ENCODE peak calls at places on chromosomes 12 and 14, in seven cellular contexts. W is GM04504; F is CD8-positive, alpha-beta memory T cell; R is GM13976; B is fibroblast of lung; J is posterior cingulate gyrus; Z is GM03348. Y is an unnamed sample.

GRCh38 chr12:116336542-116337065 is 59.1 kb upstream of the MED13L start:
- DNase-seq in Z (no peak), B (peak), W (no peak), F (no peak), J (no peak), R (peak), Y (no peak)

GRCh38 chr12:124322271-124322998 is 27.5 kb downstream of the RFLNA start:
- DNase-seq in Z (no peak), J (no peak), W (no peak), B (no peak), R (no peak), F (no peak), Y (no peak)

GRCh38 chr12:109432431-109432830 is 44.7 kb downstream of the KCTD10 start:
- DNase-seq in B (no peak), R (no peak), W (no peak), F (no peak), J (no peak), Z (no peak), Y (no peak)

GRCh38 chr14:47438650-47439140 is 236.7 kb downstream of the MDGA2 start:
- DNase-seq in F (no peak), W (no peak), Z (no peak), B (peak), R (no peak), J (no peak), Y (peak)

GRCh38 chr14:37090026-37090425 is 82.4 kb downstream of the SLC25A21 start:
- DNase-seq in J (no peak), B (no peak), F (no peak), R (no peak), Z (no peak), W (no peak), Y (no peak)

GRCh38 chr12:12024958-12025682 is 45.6 kb upstream of the BCL2L14 start:
- DNase-seq in W (no peak), F (no peak), B (no peak), Z (no peak), J (no peak), R (peak), Y (no peak)

GRCh38 chr14:33040548-33041140 is 102.0 kb downstream of the NPAS3 start:
- DNase-seq in J (no peak), W (no peak), R (no peak), Z (no peak), F (no peak), B (no peak), Y (no peak)

GRCh38 chr14:69571879-69572633 is 2.6 kb downstream of the CCDC177 start:
- DNase-seq in B (peak), R (peak), Z (peak), W (no peak), F (no peak), J (no peak), Y (no peak)

GRCh38 chr14:100676089-100676685 is 50.5 kb upstream of the DLK1 start:
- DNase-seq in W (no peak), F (no peak), Z (no peak), J (no peak), B (no peak), R (no peak), Y (no peak)

GRCh38 chr14:51147183-51147582 is 52.3 kb upstream of the TRIM9 start:
- DNase-seq in Z (no peak), B (peak), R (no peak), W (no peak), J (no peak), F (no peak), Y (no peak)

GRCh38 chr14:95490727-95491451 is 25.6 kb downstream of the SYNE3 start:
- DNase-seq in J (no peak), B (peak), R (no peak), F (no peak), W (no peak), Z (no peak), Y (no peak)

GRCh38 chr12:5264006-5264405 is 167.9 kb upstream of the NTF3 start:
- DNase-seq in J (no peak), R (no peak), F (no peak), B (no peak), Z (no peak), W (no peak), Y (no peak)

GRCh38 chr14:101405171-101405883 is 156.0 kb upstream of the DIO3 start:
- DNase-seq in B (peak), Z (no peak), R (no peak), F (no peak), W (no peak), J (no peak), Y (no peak)

GRCh38 chr12:49698619-49699545 is 8.3 kb downstream of the FMNL3 start:
- DNase-seq in J (no peak), R (peak), W (no peak), Z (peak), F (peak), B (peak), Y (peak)

GRCh38 chr12:50196537-50196936 is 29.4 kb upstream of the CERS5 start:
- DNase-seq in W (no peak), J (no peak), R (no peak), Z (no peak), B (no peak), F (no peak), Y (no peak)

GRCh38 chr12:23855813-23856212 is 93.7 kb downstream of the SOX5 start:
- DNase-seq in F (no peak), B (no peak), J (no peak), Z (no peak), W (no peak), R (no peak), Y (no peak)

GRCh38 chr14:36057452-36058142 is 118.9 kb downstream of the PTCSC3 start:
- DNase-seq in F (no peak), W (no peak), Z (no peak), J (no peak), B (no peak), R (no peak), Y (no peak)

GRCh38 chr12:108612788-108613282 is 15.0 kb upstream of the TMEM119 start:
- DNase-seq in J (no peak), W (no peak), Z (no peak), B (no peak), R (no peak), F (no peak), Y (no peak)

GRCh38 chr12:54983536-54984102 is 943 bp downstream of the TESPA1 start:
- DNase-seq in J (no peak), R (no peak), F (no peak), W (no peak), B (no peak), Z (no peak), Y (no peak)

GRCh38 chr12:46678441-46678840 is 147.4 kb downstream of the SLC38A4 start:
- DNase-seq in R (no peak), F (no peak), B (no peak), Z (no peak), J (no peak), W (no peak), Y (no peak)

GRCh38 chr12:2613674-2614073 is 181.1 kb upstream of the FKBP4 start:
- DNase-seq in Z (peak), W (peak), B (peak), J (no peak), R (no peak), F (no peak), Y (peak)

GRCh38 chr12:692274-692673 is 29.0 kb upstream of the NINJ2 start:
- DNase-seq in R (no peak), B (no peak), F (no peak), J (no peak), Z (no peak), W (no peak), Y (no peak)

GRCh38 chr12:68835333-68835908 is 27.4 kb downstream of the MDM2 start:
- DNase-seq in R (no peak), J (no peak), B (no peak), F (no peak), Z (no peak), W (no peak), Y (no peak)

GRCh38 chr12:91203610-91204009 is 21.0 kb upstream of the DCN start:
- DNase-seq in J (no peak), B (no peak), Z (no peak), F (no peak), R (no peak), W (no peak), Y (no peak)

GRCh38 chr14:40362856-40363255 is 930.6 kb upstream of the FBXO33 start:
- DNase-seq in Z (no peak), W (no peak), B (no peak), F (no peak), J (no peak), R (no peak), Y (no peak)

GRCh38 chr14:20662968-20663731 is 21.2 kb upstream of the RNASE4 start:
- DNase-seq in J (no peak), F (peak), W (peak), R (peak), B (peak), Z (peak), Y (peak)

GRCh38 chr12:19561411-19561961 is 122.2 kb downstream of the AEBP2 start:
- DNase-seq in Z (no peak), W (no peak), F (no peak), B (no peak), R (no peak), J (no peak), Y (no peak)

GRCh38 chr14:102316746-102317563 is 2.6 kb upstream of the ZNF839 start:
- DNase-seq in F (peak), B (peak), J (peak), R (peak), Z (peak), W (peak), Y (peak)

GRCh38 chr12:89731064-89731463 is 22.4 kb upstream of the ATP2B1 start:
- DNase-seq in B (peak), W (no peak), F (no peak), Z (no peak), R (no peak), J (no peak), Y (no peak)

GRCh38 chr12:53051881-53052412 is 2.1 kb downstream of the TNS2 start:
- DNase-seq in R (no peak), J (no peak), W (no peak), F (no peak), B (no peak), Z (no peak), Y (no peak)

GRCh38 chr14:106372870-106373657 is 846.7 kb downstream of the TMEM121 start:
- DNase-seq in Z (peak), W (no peak), F (peak), J (no peak), R (peak), B (no peak), Y (no peak)

GRCh38 chr12:91781114-91781513 is 364.5 kb downstream of the BTG1 start:
- DNase-seq in Z (no peak), W (peak), R (no peak), J (no peak), F (no peak), B (peak), Y (no peak)

GRCh38 chr14:99155173-99155777 is 116.7 kb downstream of the BCL11B start:
- DNase-seq in F (no peak), R (no peak), W (no peak), Z (peak), J (no peak), B (no peak), Y (no peak)

GRCh38 chr14:38139926-38140325 is 67.8 kb upstream of the SSTR1 start:
- DNase-seq in F (no peak), J (no peak), R (no peak), Z (no peak), W (no peak), B (no peak), Y (no peak)

GRCh38 chr14:23569443-23570151 is 2.0 kb upstream of the AP1G2 start:
- DNase-seq in J (peak), B (no peak), Z (no peak), W (no peak), R (peak), F (no peak), Y (no peak)

GRCh38 chr12:49364989-49365388 is 2.3 kb upstream of the SPATS2 start:
- DNase-seq in W (peak), F (no peak), B (peak), Z (peak), J (no peak), R (no peak), Y (peak)

GRCh38 chr12:110039085-110039807 is 9.1 kb downstream of the C12orf76 start:
- DNase-seq in R (no peak), F (peak), W (peak), Z (peak), J (no peak), B (peak), Y (peak)

GRCh38 chr12:57727758-57728395 is 10.7 kb downstream of the AGAP2 start:
- DNase-seq in F (no peak), Z (no peak), W (no peak), J (no peak), B (no peak), R (peak), Y (no peak)

GRCh38 chr14:68076451-68076850 is 256.9 kb downstream of the RAD51B start:
- DNase-seq in Z (peak), W (no peak), R (no peak), B (peak), J (no peak), F (no peak), Y (peak)